ENCODE peak calls at places on chromosomes 11 and 22, in eight cellular contexts. One of them, this sample, is unnamed.

GRCh38 chr11:19577391-19577831 is 135.2 kb upstream of the NAV2 start:
- DNase-seq in progenitor cell of endocrine pancreas: no peak
- DNase-seq in natural killer cell: no peak
- DNase-seq in brain microvascular endothelial cell: no peak
- DNase-seq in Calu3: no peak
- DNase-seq in AG10803: no peak
- DNase-seq in lung: no peak
- DNase-seq in A549: no peak
- DNase-seq in this sample: no peak

GRCh38 chr11:46250071-46251052 is 27.1 kb upstream of the CREB3L1 start:
- DNase-seq in brain microvascular endothelial cell: no peak
- DNase-seq in Calu3: no peak
- DNase-seq in lung: no peak
- DNase-seq in natural killer cell: no peak
- DNase-seq in progenitor cell of endocrine pancreas: no peak
- DNase-seq in A549: no peak
- DNase-seq in AG10803: peak
- DNase-seq in this sample: no peak

GRCh38 chr11:133966924-133967598 is 10.3 kb upstream of the IGSF9B start:
- DNase-seq in natural killer cell: no peak
- DNase-seq in A549: peak
- DNase-seq in progenitor cell of endocrine pancreas: no peak
- DNase-seq in lung: no peak
- DNase-seq in brain microvascular endothelial cell: no peak
- DNase-seq in AG10803: no peak
- DNase-seq in Calu3: no peak
- DNase-seq in this sample: no peak

GRCh38 chr11:36010010-36010740 is 66.3 kb downstream of the LDLRAD3 start:
- DNase-seq in progenitor cell of endocrine pancreas: no peak
- DNase-seq in A549: no peak
- DNase-seq in brain microvascular endothelial cell: no peak
- DNase-seq in AG10803: peak
- DNase-seq in lung: no peak
- DNase-seq in Calu3: no peak
- DNase-seq in natural killer cell: no peak
- DNase-seq in this sample: no peak

GRCh38 chr22:36334838-36335603 is 52.7 kb downstream of the MYH9 start:
- DNase-seq in AG10803: peak
- DNase-seq in brain microvascular endothelial cell: no peak
- DNase-seq in progenitor cell of endocrine pancreas: no peak
- DNase-seq in natural killer cell: no peak
- DNase-seq in lung: no peak
- DNase-seq in Calu3: peak
- DNase-seq in A549: no peak
- DNase-seq in this sample: no peak

GRCh38 chr11:97739892-97740782 is 1280.6 kb upstream of the CNTN5 start:
- DNase-seq in brain microvascular endothelial cell: no peak
- DNase-seq in progenitor cell of endocrine pancreas: no peak
- DNase-seq in Calu3: no peak
- DNase-seq in AG10803: no peak
- DNase-seq in lung: no peak
- DNase-seq in natural killer cell: no peak
- DNase-seq in A549: no peak
- DNase-seq in this sample: no peak

GRCh38 chr11:126926376-126926791 is 74.2 kb downstream of the KIRREL3 start:
- DNase-seq in A549: no peak
- DNase-seq in AG10803: peak
- DNase-seq in lung: no peak
- DNase-seq in natural killer cell: no peak
- DNase-seq in Calu3: no peak
- DNase-seq in brain microvascular endothelial cell: no peak
- DNase-seq in progenitor cell of endocrine pancreas: no peak
- DNase-seq in this sample: no peak

GRCh38 chr22:50173983-50174355 is 3.4 kb downstream of the PANX2 start:
- DNase-seq in AG10803: no peak
- DNase-seq in lung: no peak
- DNase-seq in Calu3: no peak
- DNase-seq in A549: no peak
- DNase-seq in progenitor cell of endocrine pancreas: no peak
- DNase-seq in natural killer cell: no peak
- DNase-seq in brain microvascular endothelial cell: no peak
- DNase-seq in this sample: no peak

GRCh38 chr22:17536269-17536668 is 27.0 kb upstream of the SLC25A18 start:
- DNase-seq in lung: peak
- DNase-seq in natural killer cell: no peak
- DNase-seq in progenitor cell of endocrine pancreas: no peak
- DNase-seq in AG10803: peak
- DNase-seq in A549: no peak
- DNase-seq in Calu3: no peak
- DNase-seq in brain microvascular endothelial cell: no peak
- DNase-seq in this sample: no peak

GRCh38 chr11:28922351-28922981 is 814.3 kb downstream of the METTL15 start:
- DNase-seq in brain microvascular endothelial cell: no peak
- DNase-seq in Calu3: no peak
- DNase-seq in A549: no peak
- DNase-seq in AG10803: peak
- DNase-seq in lung: no peak
- DNase-seq in progenitor cell of endocrine pancreas: no peak
- DNase-seq in natural killer cell: no peak
- DNase-seq in this sample: no peak

GRCh38 chr11:86152006-86152862 is 83.3 kb upstream of the PICALM start:
- DNase-seq in brain microvascular endothelial cell: no peak
- DNase-seq in AG10803: peak
- DNase-seq in natural killer cell: no peak
- DNase-seq in A549: no peak
- DNase-seq in lung: no peak
- DNase-seq in progenitor cell of endocrine pancreas: no peak
- DNase-seq in Calu3: peak
- DNase-seq in this sample: no peak

GRCh38 chr11:61295596-61295926 is 445 bp upstream of the VWCE start:
- DNase-seq in lung: no peak
- DNase-seq in natural killer cell: no peak
- DNase-seq in brain microvascular endothelial cell: no peak
- DNase-seq in Calu3: no peak
- DNase-seq in progenitor cell of endocrine pancreas: no peak
- DNase-seq in AG10803: no peak
- DNase-seq in A549: no peak
- DNase-seq in this sample: no peak

GRCh38 chr11:120021391-120021953 is 116.4 kb downstream of the TRIM29 start:
- DNase-seq in natural killer cell: no peak
- DNase-seq in AG10803: no peak
- DNase-seq in A549: no peak
- DNase-seq in progenitor cell of endocrine pancreas: no peak
- DNase-seq in lung: no peak
- DNase-seq in brain microvascular endothelial cell: no peak
- DNase-seq in Calu3: no peak
- DNase-seq in this sample: no peak

GRCh38 chr11:7612661-7613393 is 60.5 kb downstream of the CYB5R2 start:
- DNase-seq in brain microvascular endothelial cell: peak
- DNase-seq in Calu3: peak
- DNase-seq in lung: no peak
- DNase-seq in A549: no peak
- DNase-seq in natural killer cell: no peak
- DNase-seq in AG10803: no peak
- DNase-seq in progenitor cell of endocrine pancreas: no peak
- DNase-seq in this sample: no peak

GRCh38 chr11:118912742-118913410 is 12.8 kb downstream of the BCL9L start:
- DNase-seq in natural killer cell: no peak
- DNase-seq in Calu3: no peak
- DNase-seq in progenitor cell of endocrine pancreas: no peak
- DNase-seq in A549: peak
- DNase-seq in brain microvascular endothelial cell: no peak
- DNase-seq in AG10803: no peak
- DNase-seq in lung: no peak
- DNase-seq in this sample: no peak

GRCh38 chr11:35427158-35427557 is 7.8 kb upstream of the SLC1A2 start:
- DNase-seq in A549: no peak
- DNase-seq in Calu3: no peak
- DNase-seq in AG10803: peak
- DNase-seq in brain microvascular endothelial cell: peak
- DNase-seq in progenitor cell of endocrine pancreas: no peak
- DNase-seq in natural killer cell: no peak
- DNase-seq in lung: no peak
- DNase-seq in this sample: no peak

GRCh38 chr11:47716692-47717091 is 1.5 kb upstream of the AGBL2 start:
- DNase-seq in lung: peak
- DNase-seq in A549: peak
- DNase-seq in Calu3: no peak
- DNase-seq in natural killer cell: no peak
- DNase-seq in progenitor cell of endocrine pancreas: no peak
- DNase-seq in AG10803: no peak
- DNase-seq in brain microvascular endothelial cell: no peak
- DNase-seq in this sample: no peak

GRCh38 chr11:27228232-27228631 is 134.8 kb downstream of the CCDC34 start:
- DNase-seq in lung: no peak
- DNase-seq in natural killer cell: no peak
- DNase-seq in progenitor cell of endocrine pancreas: no peak
- DNase-seq in AG10803: no peak
- DNase-seq in brain microvascular endothelial cell: no peak
- DNase-seq in Calu3: no peak
- DNase-seq in A549: no peak
- DNase-seq in this sample: no peak

GRCh38 chr11:107785401-107785800 is 73.2 kb downstream of the SLC35F2 start:
- DNase-seq in AG10803: no peak
- DNase-seq in natural killer cell: no peak
- DNase-seq in progenitor cell of endocrine pancreas: no peak
- DNase-seq in Calu3: no peak
- DNase-seq in brain microvascular endothelial cell: peak
- DNase-seq in A549: no peak
- DNase-seq in lung: no peak
- DNase-seq in this sample: no peak

GRCh38 chr11:61551630-61552029 is 29.2 kb downstream of the SYT7 start:
- DNase-seq in brain microvascular endothelial cell: no peak
- DNase-seq in AG10803: peak
- DNase-seq in A549: peak
- DNase-seq in progenitor cell of endocrine pancreas: no peak
- DNase-seq in Calu3: peak
- DNase-seq in natural killer cell: no peak
- DNase-seq in lung: no peak
- DNase-seq in this sample: no peak

GRCh38 chr11:77589521-77590193 is at the start of gene AQP11:
- DNase-seq in progenitor cell of endocrine pancreas: peak
- DNase-seq in lung: peak
- DNase-seq in Calu3: peak
- DNase-seq in AG10803: peak
- DNase-seq in A549: peak
- DNase-seq in natural killer cell: peak
- DNase-seq in brain microvascular endothelial cell: peak
- DNase-seq in this sample: peak

GRCh38 chr11:126352934-126353801 is 2.3 kb upstream of the ST3GAL4 start:
- DNase-seq in natural killer cell: no peak
- DNase-seq in lung: no peak
- DNase-seq in A549: peak
- DNase-seq in progenitor cell of endocrine pancreas: no peak
- DNase-seq in brain microvascular endothelial cell: peak
- DNase-seq in AG10803: peak
- DNase-seq in Calu3: no peak
- DNase-seq in this sample: no peak

GRCh38 chr22:36284171-36284571 is 31.2 kb downstream of the APOL1 start:
- DNase-seq in progenitor cell of endocrine pancreas: no peak
- DNase-seq in A549: no peak
- DNase-seq in AG10803: no peak
- DNase-seq in lung: no peak
- DNase-seq in Calu3: no peak
- DNase-seq in brain microvascular endothelial cell: no peak
- DNase-seq in natural killer cell: no peak
- DNase-seq in this sample: no peak

GRCh38 chr22:28183078-28183870 is 264.2 kb upstream of the PITPNB start:
- DNase-seq in natural killer cell: no peak
- DNase-seq in AG10803: no peak
- DNase-seq in lung: no peak
- DNase-seq in brain microvascular endothelial cell: no peak
- DNase-seq in Calu3: no peak
- DNase-seq in A549: no peak
- DNase-seq in progenitor cell of endocrine pancreas: no peak
- DNase-seq in this sample: no peak

GRCh38 chr11:111761056-111761455 is 5.1 kb downstream of the PPP2R1B start:
- DNase-seq in A549: no peak
- DNase-seq in natural killer cell: no peak
- DNase-seq in progenitor cell of endocrine pancreas: no peak
- DNase-seq in AG10803: no peak
- DNase-seq in lung: no peak
- DNase-seq in brain microvascular endothelial cell: no peak
- DNase-seq in Calu3: no peak
- DNase-seq in this sample: no peak

GRCh38 chr22:21839765-21840140 is 27.7 kb downstream of the MAPK1 start:
- DNase-seq in brain microvascular endothelial cell: no peak
- DNase-seq in natural killer cell: no peak
- DNase-seq in A549: no peak
- DNase-seq in lung: no peak
- DNase-seq in progenitor cell of endocrine pancreas: no peak
- DNase-seq in AG10803: no peak
- DNase-seq in Calu3: no peak
- DNase-seq in this sample: no peak
- TF ChIP-seq CTCF in brain microvascular endothelial cell: no peak
- TF ChIP-seq CTCF in natural killer cell: no peak
- TF ChIP-seq CTCF in A549: no peak
- TF ChIP-seq CTCF in lung: no peak
- TF ChIP-seq CTCF in progenitor cell of endocrine pancreas: no peak
- TF ChIP-seq CTCF in AG10803: no peak
- TF ChIP-seq CTCF in Calu3: no peak
- TF ChIP-seq CTCF in this sample: no peak

GRCh38 chr11:128633384-128633965 is 46.1 kb upstream of the ETS1 start:
- DNase-seq in Calu3: no peak
- DNase-seq in progenitor cell of endocrine pancreas: no peak
- DNase-seq in AG10803: no peak
- DNase-seq in brain microvascular endothelial cell: no peak
- DNase-seq in A549: no peak
- DNase-seq in natural killer cell: no peak
- DNase-seq in lung: no peak
- DNase-seq in this sample: no peak
- TF ChIP-seq CTCF in Calu3: no peak
- TF ChIP-seq CTCF in progenitor cell of endocrine pancreas: no peak
- TF ChIP-seq CTCF in AG10803: no peak
- TF ChIP-seq CTCF in brain microvascular endothelial cell: no peak
- TF ChIP-seq CTCF in A549: no peak
- TF ChIP-seq CTCF in natural killer cell: no peak
- TF ChIP-seq CTCF in lung: no peak
- TF ChIP-seq CTCF in this sample: no peak

GRCh38 chr11:64246874-64247728 is at the start of gene PPP1R14B:
- DNase-seq in Calu3: peak
- DNase-seq in progenitor cell of endocrine pancreas: peak
- DNase-seq in brain microvascular endothelial cell: peak
- DNase-seq in AG10803: peak
- DNase-seq in natural killer cell: peak
- DNase-seq in A549: peak
- DNase-seq in lung: peak
- DNase-seq in this sample: peak
- TF ChIP-seq CTCF in Calu3: no peak
- TF ChIP-seq CTCF in progenitor cell of endocrine pancreas: peak
- TF ChIP-seq CTCF in brain microvascular endothelial cell: no peak
- TF ChIP-seq CTCF in AG10803: no peak
- TF ChIP-seq CTCF in natural killer cell: no peak
- TF ChIP-seq CTCF in A549: no peak
- TF ChIP-seq CTCF in lung: no peak
- TF ChIP-seq CTCF in this sample: no peak

DNA sequence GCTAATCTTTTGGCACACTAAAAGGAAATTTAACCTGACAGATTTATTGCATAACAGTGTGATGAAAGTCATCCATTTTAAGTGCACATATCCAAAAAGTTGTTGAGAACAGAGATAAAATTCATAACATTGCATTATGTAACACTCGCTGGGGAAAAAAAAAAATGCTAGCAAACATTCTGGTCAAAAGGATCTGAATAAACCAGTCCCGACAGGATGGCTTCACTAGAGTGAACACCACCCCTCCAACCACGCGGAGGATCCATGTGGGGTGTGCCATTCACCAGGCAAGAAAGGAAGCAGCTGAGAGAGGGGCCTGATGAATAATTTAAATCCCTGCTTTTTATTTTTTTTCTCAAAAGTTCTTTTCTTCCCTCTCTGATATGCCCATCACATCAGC is 258.7 kb downstream of the DCDC1 start:
- DNase-seq in progenitor cell of endocrine pancreas: no peak
- DNase-seq in AG10803: no peak
- DNase-seq in lung: no peak
- DNase-seq in brain microvascular endothelial cell: no peak
- DNase-seq in natural killer cell: no peak
- DNase-seq in A549: no peak
- DNase-seq in Calu3: no peak
- DNase-seq in this sample: no peak
- TF ChIP-seq CTCF in progenitor cell of endocrine pancreas: no peak
- TF ChIP-seq CTCF in AG10803: no peak
- TF ChIP-seq CTCF in lung: no peak
- TF ChIP-seq CTCF in brain microvascular endothelial cell: no peak
- TF ChIP-seq CTCF in natural killer cell: no peak
- TF ChIP-seq CTCF in A549: no peak
- TF ChIP-seq CTCF in Calu3: no peak
- TF ChIP-seq CTCF in this sample: no peak

This sample was measured in omental fat pad.